ENCODE peak calls at places on chromosomes 1 and 21, in six cellular contexts. C, T, M, E, W and B are unnamed samples.

GRCh38 chr1:28437260-28437923 is 67.9 kb downstream of the PHACTR4 start:
- DNase-seq in C (no peak), W (no peak), E (peak; percentile 8), M (peak; percentile 38), T (peak; percentile 74), B (no peak)

GRCh38 chr1:9603766-9604753 is 15.3 kb downstream of the TMEM201 start:
- DNase-seq in C (no peak), W (no peak), E (no peak), M (no peak), T (no peak), B (no peak)

GRCh38 chr1:9848022-9848421 is 24.3 kb upstream of the CLSTN1 start:
- DNase-seq in W (no peak), C (no peak), T (no peak), M (no peak), E (no peak), B (no peak)

GRCh38 chr1:221439008-221439733 is 302.7 kb downstream of the DUSP10 start:
- DNase-seq in W (peak; percentile 10), E (no peak), C (no peak), M (no peak), T (peak; percentile 90), B (no peak)

GRCh38 chr1:207089627-207090265 is 1.1 kb downstream of the C4BPB start:
- DNase-seq in M (no peak), W (no peak), E (no peak), C (no peak), T (no peak), B (no peak)

GRCh38 chr1:30447080-30447479 is 276.3 kb downstream of the MATN1 start:
- DNase-seq in E (no peak), M (no peak), C (no peak), T (no peak), W (no peak), B (no peak)

GRCh38 chr1:20603473-20604464 is 14.9 kb downstream of the CDA start:
- DNase-seq in C (no peak), T (peak; percentile 98), M (no peak), W (no peak), E (no peak), B (peak; percentile 77)

GRCh38 chr21:38300180-38300579 is 43.4 kb downstream of the KCNJ15 start:
- DNase-seq in E (no peak), T (no peak), W (no peak), M (no peak), C (no peak), B (no peak)

GRCh38 chr1:246794261-246795093 is 70.3 kb downstream of the SCCPDH start:
- DNase-seq in E (no peak), T (peak; percentile 34), W (no peak), C (no peak), M (no peak), B (peak; percentile 56)

GRCh38 chr1:238177960-238178359 is 287.2 kb upstream of the ZP4 start:
- DNase-seq in E (peak; percentile 46), W (no peak), C (no peak), M (no peak), T (peak; percentile 36), B (no peak)

GRCh38 chr1:205172729-205173366 is 38.7 kb downstream of the DSTYK start:
- DNase-seq in C (no peak), W (no peak), T (peak; percentile 97), M (no peak), E (no peak), B (peak; percentile 75)

GRCh38 chr1:66747500-66747899 is 4.8 kb upstream of the DYNLT5 start:
- DNase-seq in T (peak; percentile 64), W (no peak), C (no peak), E (no peak), M (no peak), B (no peak)

GRCh38 chr1:181105134-181106021 is 16.9 kb downstream of the IER5 start:
- DNase-seq in C (peak; percentile 97), E (no peak), T (peak; percentile 86), W (peak; percentile 93), M (peak; percentile 96), B (peak; percentile 97)

GRCh38 chr1:185412385-185413074 is 95.5 kb upstream of the IVNS1ABP start:
- DNase-seq in M (no peak), T (no peak), W (no peak), E (no peak), C (no peak), B (no peak)